ENCODE peak calls at places on chromosomes 16 and 17, in six cellular contexts. W is spleen, H is sigmoid colon, N is stomach, F is SK-N-SH, V is K562. D is an unnamed sample.

GRCh38 chr17:13306310-13306962 is 288.6 kb upstream of the ELAC2 start:
- DNase-seq in W (no peak), V (peak; percentile 51), N (no peak), H (no peak), F (peak; percentile 60), D (no peak)

GRCh38 chr17:17613708-17614114 is 22.2 kb upstream of the PEMT start:
- DNase-seq in H (no peak), V (peak; percentile 46), W (no peak), F (peak; percentile 70), N (peak; percentile 63), D (peak; percentile 48)

GRCh38 chr16:15434425-15435215 is at the start of gene BMERB1:
- DNase-seq in V (no peak), W (peak; percentile 81), F (peak; percentile 94), H (peak; percentile 88), N (peak; percentile 59), D (peak; percentile 37)

GRCh38 chr17:43661699-43662431 is at the start of gene MEOX1:
- DNase-seq in N (no peak), F (no peak), W (no peak), V (no peak), H (no peak), D (no peak)

GRCh38 chr17:17406225-17406624 is 70.6 kb upstream of the MED9 start:
- DNase-seq in V (no peak), N (no peak), F (no peak), W (no peak), H (no peak), D (no peak)

GRCh38 chr17:61504697-61505096 is 52.5 kb downstream of the TBX4 start:
- DNase-seq in H (no peak), V (no peak), W (no peak), F (no peak), N (no peak), D (no peak)

GRCh38 chr17:2563061-2563460 is 30.4 kb upstream of the PAFAH1B1 start:
- DNase-seq in F (no peak), N (no peak), V (no peak), H (no peak), W (no peak), D (no peak)

GRCh38 chr17:56939869-56940484 is 20.9 kb downstream of the COIL start:
- DNase-seq in W (no peak), F (peak; percentile 79), V (peak; percentile 59), N (no peak), H (no peak), D (no peak)

GRCh38 chr17:7248811-7249210 is 2.7 kb downstream of the CTDNEP1 start:
- DNase-seq in V (no peak), F (no peak), H (no peak), N (no peak), W (no peak), D (no peak)

GRCh38 chr16:83344014-83344413 is 463.8 kb upstream of the HSBP1 start:
- DNase-seq in N (no peak), V (no peak), W (no peak), H (no peak), F (no peak), D (no peak)

GRCh38 chr17:20203761-20204263 is 194.7 kb downstream of the SPECC1 start:
- DNase-seq in F (no peak), V (no peak), N (no peak), H (no peak), W (no peak), D (no peak)

GRCh38 chr16:28977703-28978641 is 3.4 kb downstream of the SPNS1 start:
- DNase-seq in V (peak; percentile 41), W (no peak), H (no peak), N (no peak), F (no peak), D (no peak)

GRCh38 chr16:70789231-70789926 is 11.6 kb downstream of the VAC14 start:
- DNase-seq in N (peak; percentile 47), W (no peak), F (peak; percentile 36), V (no peak), H (peak; percentile 82), D (peak; percentile 30)

GRCh38 chr17:57067162-57067561 is 17.9 kb upstream of the AKAP1 start:
- DNase-seq in F (no peak), W (no peak), V (no peak), H (no peak), N (no peak), D (peak; percentile 16)

GRCh38 chr17:14301279-14301760 is 439 bp downstream of the HS3ST3B1 start:
- DNase-seq in N (peak; percentile 27), F (peak; percentile 58), W (no peak), V (peak; percentile 20), H (no peak), D (no peak)

GRCh38 chr17:50689251-50689650 is 18.5 kb downstream of the ANKRD40 start:
- DNase-seq in H (no peak), V (no peak), W (no peak), F (no peak), N (no peak), D (no peak)

GRCh38 chr17:57649731-57650484 is 95.2 kb downstream of the CCDC182 start:
- DNase-seq in F (no peak), N (no peak), H (no peak), W (no peak), V (no peak), D (no peak)

GRCh38 chr16:29943846-29944669 is 17.8 kb upstream of the TMEM219 start:
- DNase-seq in W (no peak), H (peak; percentile 72), N (peak; percentile 41), V (peak; percentile 62), F (no peak), D (peak; percentile 79)

GRCh38 chr17:47615766-47616424 is 33.8 kb upstream of the KPNB1 start:
- DNase-seq in V (peak; percentile 31), W (no peak), F (peak; percentile 60), N (no peak), H (no peak), D (no peak)

GRCh38 chr17:81402530-81402941 is 7.3 kb downstream of the BAHCC1 start:
- DNase-seq in W (no peak), H (no peak), N (no peak), V (no peak), F (no peak), D (no peak)
- H3K27ac ChIP-seq in W (peak overlapping the region; percentile 95), H (peak overlapping the region; percentile 99), N (peak overlapping the region; percentile 99), V (peak overlapping the region; percentile 94), F (no peak overlapping the region), D (peak overlapping the region; percentile 99)

GRCh38 chr17:71409712-71410111 is 711.1 kb upstream of the SOX9 start:
- DNase-seq in F (no peak), W (no peak), N (no peak), H (no peak), V (no peak), D (no peak)

GRCh38 chr17:71417142-71417541 is 703.7 kb upstream of the SOX9 start:
- DNase-seq in H (no peak), N (no peak), F (no peak), W (no peak), V (no peak), D (no peak)

GRCh38 chr17:71409137-71409536 is 711.7 kb upstream of the SOX9 start:
- DNase-seq in N (no peak), V (no peak), F (no peak), W (no peak), H (no peak), D (no peak)

GRCh38 chr17:71413935-71414334 is 706.9 kb upstream of the SOX9 start:
- DNase-seq in H (no peak), V (no peak), W (no peak), N (no peak), F (no peak), D (no peak)

GRCh38 chr17:71412803-71413202 is 708.0 kb upstream of the SOX9 start:
- DNase-seq in V (no peak), W (no peak), F (no peak), H (no peak), N (no peak), D (no peak)
- TF ChIP-seq POLR2AphosphoS5 in V (no peak), W (no peak), F (peak; percentile 69), H (no peak), N (no peak), D (no peak)

GRCh38 chr17:72717676-72718075 is 374.8 kb downstream of the SLC39A11 start:
- DNase-seq in H (no peak), W (no peak), F (no peak), V (no peak), N (no peak), D (no peak)

GRCh38 chr17:72717276-72717675 is 375.2 kb downstream of the SLC39A11 start:
- DNase-seq in W (no peak), H (no peak), N (no peak), F (no peak), V (no peak), D (no peak)

GRCh38 chr17:72720494-72720825 is 372.0 kb downstream of the SLC39A11 start:
- DNase-seq in F (no peak), H (no peak), W (no peak), N (no peak), V (no peak), D (no peak)

GRCh38 chr17:72719582-72720493 is 372.6 kb downstream of the SLC39A11 start:
- DNase-seq in H (no peak), W (peak; percentile 76), N (no peak), F (no peak), V (no peak), D (peak; percentile 24)

DNA sequence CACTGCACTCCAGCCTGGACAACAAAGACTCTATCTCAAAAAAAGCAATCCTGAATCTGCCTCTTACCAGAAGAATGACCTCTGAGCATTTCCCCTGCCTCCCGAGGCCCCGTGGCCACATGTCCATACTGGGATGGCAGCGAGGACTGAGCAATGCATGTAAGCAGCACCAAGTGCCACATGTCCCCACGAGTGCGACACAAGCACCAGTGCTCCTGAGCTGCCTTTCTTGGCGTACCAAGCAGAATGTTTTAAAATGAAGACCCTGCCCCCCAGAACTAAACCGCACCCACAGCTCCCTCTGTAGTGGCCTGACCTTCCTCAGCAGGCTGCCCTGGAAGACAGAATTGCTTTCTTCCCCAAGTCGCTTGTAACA is 373.3 kb downstream of the SLC39A11 start:
- DNase-seq in W (no peak), V (no peak), F (no peak), N (no peak), H (no peak), D (no peak)
- H3K27ac ChIP-seq in W (peak overlapping the region; percentile 32), V (no peak overlapping the region), F (no peak overlapping the region), N (no peak overlapping the region), H (no peak overlapping the region), D (no peak overlapping the region)

GRCh38 chr16:85028638-85029412 is 1.2 kb downstream of the KIAA0513 start:
- DNase-seq in W (peak; percentile 87), F (no peak), V (no peak), H (peak; percentile 83), N (peak; percentile 84), D (peak; percentile 80)

GRCh38 chr16:85029413-85029794 is 1.8 kb downstream of the KIAA0513 start:
- DNase-seq in W (no peak), F (peak; percentile 45), N (no peak), V (peak; percentile 75), H (peak; percentile 83), D (peak; percentile 46)

GRCh38 chr16:85031451-85031850 is 3.9 kb downstream of the KIAA0513 start:
- DNase-seq in N (no peak), H (no peak), F (no peak), W (no peak), V (no peak), D (no peak)

GRCh38 chr16:85027968-85028637 is 508 bp downstream of the KIAA0513 start:
- DNase-seq in F (no peak), W (no peak), V (peak; percentile 44), N (no peak), H (no peak), D (peak; percentile 46)

DNA sequence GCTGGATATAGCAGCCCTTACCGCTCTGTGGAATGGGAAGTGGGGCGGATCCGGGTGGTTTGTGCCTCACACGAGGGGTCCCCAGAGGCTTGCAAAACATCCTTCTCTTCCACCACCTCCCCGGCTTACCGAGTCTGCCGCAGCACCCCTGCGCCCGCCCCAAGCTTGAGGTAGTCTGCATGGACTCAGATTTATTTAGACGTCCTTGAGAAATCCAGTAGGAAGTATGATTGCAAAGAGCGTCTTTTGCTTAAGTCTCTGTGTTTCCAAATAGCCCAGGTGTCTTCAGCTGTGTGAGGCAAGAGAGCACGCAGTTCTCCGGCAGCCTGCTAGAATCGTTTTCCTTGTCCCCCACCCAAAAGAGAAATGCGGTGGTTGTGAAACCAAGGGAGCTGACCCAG is 2.4 kb downstream of the KIAA0513 start:
- DNase-seq in F (no peak), V (no peak), N (no peak), W (no peak), H (peak; percentile 91), D (peak; percentile 54)
- TF ChIP-seq POLR2AphosphoS5 in F (no peak), V (no peak), N (peak; percentile 23), W (no peak), H (peak; percentile 61), D (peak; percentile 30)